ENCODE peak calls at places on chromosomes 4 and X, in ten cellular contexts. L, X, F, R, D, Z, G, Y, W and U are unnamed samples.

GRCh38 chrX:50458483-50458882 is 12.1 kb downstream of the DGKK start:
- DNase-seq in L (no peak), X (no peak), F (no peak), R (no peak), D (no peak), Z (no peak), G (no peak), Y (no peak), W (no peak), U (no peak)

GRCh38 chr4:169229571-169230028 is 41.2 kb downstream of the SH3RF1 start:
- DNase-seq in L (no peak), X (no peak), F (no peak), R (peak), D (no peak), Z (no peak), G (peak), Y (peak), W (peak), U (peak)

GRCh38 chr4:121380448-121381147 is at the start of gene QRFPR:
- DNase-seq in L (no peak), X (no peak), F (no peak), R (no peak), D (no peak), Z (no peak), G (no peak), Y (no peak), W (no peak), U (no peak)

GRCh38 chrX:3141031-3141430 is 99.8 kb downstream of the ARSF start:
- DNase-seq in L (no peak), X (no peak), F (no peak), R (no peak), D (no peak), Z (no peak), G (no peak), Y (no peak), W (peak), U (no peak)

GRCh38 chr4:6192245-6192644 is 8.1 kb downstream of the JAKMIP1 start:
- DNase-seq in L (no peak), X (no peak), F (no peak), R (no peak), D (no peak), Z (peak), G (no peak), Y (no peak), W (no peak), U (peak)

GRCh38 chr4:49032440-49033161 is 46.5 kb downstream of the CWH43 start:
- DNase-seq in L (peak), X (no peak), F (no peak), R (no peak), D (no peak), Z (no peak), G (peak), Y (no peak), W (peak), U (peak)

GRCh38 chr4:40199999-40200880 is 3.4 kb downstream of the RHOH start:
- DNase-seq in L (peak), X (no peak), F (peak), R (no peak), D (peak), Z (no peak), G (peak), Y (peak), W (no peak), U (peak)

GRCh38 chr4:8217871-8218270 is 18.8 kb downstream of the SH3TC1 start:
- DNase-seq in L (no peak), X (no peak), F (no peak), R (no peak), D (no peak), Z (no peak), G (no peak), Y (no peak), W (no peak), U (no peak)

GRCh38 chr4:165597581-165598480 is 219.0 kb downstream of the CPE start:
- DNase-seq in L (no peak), X (no peak), F (no peak), R (no peak), D (no peak), Z (no peak), G (no peak), Y (no peak), W (no peak), U (no peak)

GRCh38 chr4:188400456-188400855 is 261.2 kb downstream of the TRIML1 start:
- DNase-seq in L (no peak), X (no peak), F (no peak), R (no peak), D (no peak), Z (no peak), G (no peak), Y (no peak), W (peak), U (no peak)

GRCh38 chr4:7425591-7426468 is 8.9 kb downstream of the PSAPL1 start:
- DNase-seq in L (no peak), X (no peak), F (no peak), R (no peak), D (no peak), Z (peak), G (no peak), Y (no peak), W (no peak), U (no peak)

GRCh38 chrX:48487362-48487785 is 11.4 kb downstream of the FTSJ1 start:
- DNase-seq in L (no peak), X (no peak), F (no peak), R (peak), D (no peak), Z (no peak), G (peak), Y (no peak), W (peak), U (peak)

GRCh38 chrX:87299563-87300160 is 217.9 kb upstream of the KLHL4 start:
- DNase-seq in L (peak), X (no peak), F (no peak), R (peak), D (no peak), Z (no peak), G (peak), Y (no peak), W (peak), U (no peak)

GRCh38 chr4:40840985-40841571 is 91.3 kb downstream of the NSUN7 start:
- DNase-seq in L (peak), X (peak), F (peak), R (peak), D (peak), Z (no peak), G (peak), Y (no peak), W (peak), U (peak)

GRCh38 chr4:56049428-56050212 is 100.9 kb downstream of the CEP135 start:
- DNase-seq in L (peak), X (no peak), F (no peak), R (no peak), D (no peak), Z (no peak), G (no peak), Y (no peak), W (no peak), U (peak)

GRCh38 chrX:17930850-17931249 is 69.8 kb upstream of the RAI2 start:
- DNase-seq in L (no peak), X (no peak), F (no peak), R (no peak), D (no peak), Z (no peak), G (no peak), Y (no peak), W (no peak), U (no peak)

GRCh38 chrX:153465691-153466380 is 4.5 kb downstream of the HAUS7 start:
- DNase-seq in L (no peak), X (no peak), F (no peak), R (no peak), D (no peak), Z (no peak), G (no peak), Y (no peak), W (no peak), U (no peak)

GRCh38 chr4:14841801-14842748 is 160.2 kb upstream of the CPEB2 start:
- DNase-seq in L (no peak), X (no peak), F (no peak), R (no peak), D (no peak), Z (no peak), G (peak), Y (no peak), W (peak), U (peak)

GRCh38 chrX:102042706-102043325 is 82.7 kb upstream of the TCEAL2 start:
- DNase-seq in L (no peak), X (no peak), F (no peak), R (peak), D (no peak), Z (peak), G (peak), Y (no peak), W (peak), U (no peak)

GRCh38 chr4:84496356-84497219 is 2.5 kb downstream of the NKX6-1 start:
- DNase-seq in L (no peak), X (no peak), F (no peak), R (no peak), D (no peak), Z (no peak), G (no peak), Y (no peak), W (no peak), U (no peak)

GRCh38 chr4:111323496-111323895 is 700.6 kb upstream of the PITX2 start:
- DNase-seq in L (no peak), X (no peak), F (no peak), R (peak), D (no peak), Z (no peak), G (peak), Y (no peak), W (peak), U (peak)

GRCh38 chr4:163542275-163542674 is 47.8 kb downstream of the TMA16 start:
- DNase-seq in L (no peak), X (no peak), F (no peak), R (no peak), D (no peak), Z (no peak), G (peak), Y (no peak), W (peak), U (peak)

GRCh38 chr4:168555437-168555836 is 58.6 kb downstream of the PALLD start:
- DNase-seq in L (no peak), X (no peak), F (no peak), R (no peak), D (no peak), Z (no peak), G (no peak), Y (no peak), W (no peak), U (no peak)

GRCh38 chr4:112898357-112899141 is 150.9 kb upstream of the ANK2 start:
- DNase-seq in L (no peak), X (no peak), F (no peak), R (no peak), D (no peak), Z (no peak), G (peak), Y (no peak), W (peak), U (peak)

GRCh38 chr4:48360285-48360965 is 19.1 kb downstream of the SLAIN2 start:
- DNase-seq in L (no peak), X (no peak), F (no peak), R (peak), D (no peak), Z (no peak), G (peak), Y (no peak), W (peak), U (no peak)

GRCh38 chr4:20624783-20625364 is 75.4 kb upstream of the PACRGL start:
- DNase-seq in L (no peak), X (no peak), F (no peak), R (no peak), D (no peak), Z (no peak), G (peak), Y (no peak), W (no peak), U (no peak)

GRCh38 chr4:145851516-145852201 is 87.0 kb downstream of the ZNF827 start:
- DNase-seq in L (no peak), X (no peak), F (no peak), R (no peak), D (no peak), Z (no peak), G (no peak), Y (no peak), W (no peak), U (no peak)

GRCh38 chr4:23368081-23368697 is 521.7 kb downstream of the PPARGC1A start:
- DNase-seq in L (peak), X (no peak), F (no peak), R (no peak), D (no peak), Z (no peak), G (peak), Y (no peak), W (no peak), U (peak)

GRCh38 chr4:141845901-141846300 is 209.5 kb downstream of the IL15 start:
- DNase-seq in L (no peak), X (no peak), F (no peak), R (no peak), D (no peak), Z (no peak), G (no peak), Y (no peak), W (no peak), U (no peak)